ENCODE peak calls at places on chromosome 5, in nine cellular contexts. One of them, this sample, is unnamed.

GRCh38 chr5:94313188-94313587 is 305.2 kb downstream of the KIAA0825 start:
- DNase-seq in CD8-positive, alpha-beta T cell: no peak
- DNase-seq in left ventricle myocardium inferior: no peak
- DNase-seq in body of pancreas: no peak
- DNase-seq in tibial nerve: no peak
- DNase-seq in lower lobe of right lung: no peak
- DNase-seq in brain microvascular endothelial cell: no peak
- DNase-seq in Peyer's patch: no peak
- DNase-seq in OCI-LY7: no peak
- DNase-seq in this sample: no peak

GRCh38 chr5:124074500-124074899 is 562.5 kb downstream of the CSNK1G3 start:
- DNase-seq in tibial nerve: no peak
- DNase-seq in Peyer's patch: no peak
- DNase-seq in OCI-LY7: no peak
- DNase-seq in left ventricle myocardium inferior: no peak
- DNase-seq in body of pancreas: no peak
- DNase-seq in lower lobe of right lung: no peak
- DNase-seq in CD8-positive, alpha-beta T cell: no peak
- DNase-seq in brain microvascular endothelial cell: no peak
- DNase-seq in this sample: no peak

GRCh38 chr5:28862860-28863196 is 1824.4 kb upstream of the CDH9 start:
- DNase-seq in tibial nerve: no peak
- DNase-seq in brain microvascular endothelial cell: no peak
- DNase-seq in Peyer's patch: no peak
- DNase-seq in body of pancreas: no peak
- DNase-seq in left ventricle myocardium inferior: no peak
- DNase-seq in lower lobe of right lung: no peak
- DNase-seq in CD8-positive, alpha-beta T cell: no peak
- DNase-seq in OCI-LY7: no peak
- DNase-seq in this sample: no peak

GRCh38 chr5:78747703-78748359 is 99.3 kb upstream of the LHFPL2 start:
- DNase-seq in left ventricle myocardium inferior: no peak
- DNase-seq in OCI-LY7: no peak
- DNase-seq in CD8-positive, alpha-beta T cell: no peak
- DNase-seq in Peyer's patch: no peak
- DNase-seq in body of pancreas: no peak
- DNase-seq in brain microvascular endothelial cell: peak; percentile 63
- DNase-seq in tibial nerve: no peak
- DNase-seq in lower lobe of right lung: no peak
- DNase-seq in this sample: no peak

GRCh38 chr5:14806452-14806851 is 65.1 kb downstream of the ANKH start:
- DNase-seq in tibial nerve: peak; percentile 81
- DNase-seq in OCI-LY7: no peak
- DNase-seq in left ventricle myocardium inferior: peak; percentile 65
- DNase-seq in lower lobe of right lung: no peak
- DNase-seq in brain microvascular endothelial cell: peak; percentile 95
- DNase-seq in body of pancreas: peak; percentile 32
- DNase-seq in Peyer's patch: no peak
- DNase-seq in CD8-positive, alpha-beta T cell: no peak
- DNase-seq in this sample: no peak

GRCh38 chr5:170939178-170939577 is 77.4 kb downstream of the RANBP17 start:
- DNase-seq in body of pancreas: no peak
- DNase-seq in tibial nerve: no peak
- DNase-seq in left ventricle myocardium inferior: no peak
- DNase-seq in brain microvascular endothelial cell: no peak
- DNase-seq in Peyer's patch: no peak
- DNase-seq in lower lobe of right lung: no peak
- DNase-seq in OCI-LY7: no peak
- DNase-seq in CD8-positive, alpha-beta T cell: no peak
- DNase-seq in this sample: no peak

GRCh38 chr5:170451764-170452365 is 52.0 kb upstream of the KCNIP1 start:
- DNase-seq in Peyer's patch: no peak
- DNase-seq in left ventricle myocardium inferior: no peak
- DNase-seq in OCI-LY7: no peak
- DNase-seq in CD8-positive, alpha-beta T cell: no peak
- DNase-seq in tibial nerve: no peak
- DNase-seq in brain microvascular endothelial cell: peak; percentile 12
- DNase-seq in body of pancreas: peak; percentile 25
- DNase-seq in lower lobe of right lung: no peak
- DNase-seq in this sample: no peak

GRCh38 chr5:8842906-8843590 is 702.8 kb downstream of the SEMA5A start:
- DNase-seq in Peyer's patch: no peak
- DNase-seq in tibial nerve: peak; percentile 35
- DNase-seq in CD8-positive, alpha-beta T cell: no peak
- DNase-seq in left ventricle myocardium inferior: no peak
- DNase-seq in OCI-LY7: no peak
- DNase-seq in lower lobe of right lung: no peak
- DNase-seq in brain microvascular endothelial cell: peak; percentile 54
- DNase-seq in body of pancreas: no peak
- DNase-seq in this sample: peak; percentile 56

GRCh38 chr5:14766591-14766990 is 102.1 kb downstream of the OTULIN start:
- DNase-seq in left ventricle myocardium inferior: no peak
- DNase-seq in Peyer's patch: no peak
- DNase-seq in brain microvascular endothelial cell: no peak
- DNase-seq in body of pancreas: no peak
- DNase-seq in tibial nerve: no peak
- DNase-seq in lower lobe of right lung: no peak
- DNase-seq in CD8-positive, alpha-beta T cell: no peak
- DNase-seq in OCI-LY7: no peak
- DNase-seq in this sample: no peak

GRCh38 chr5:137078171-137078665 is 420.9 kb downstream of the SPOCK1 start:
- DNase-seq in brain microvascular endothelial cell: no peak
- DNase-seq in CD8-positive, alpha-beta T cell: no peak
- DNase-seq in OCI-LY7: no peak
- DNase-seq in left ventricle myocardium inferior: no peak
- DNase-seq in body of pancreas: peak; percentile 9
- DNase-seq in tibial nerve: no peak
- DNase-seq in lower lobe of right lung: no peak
- DNase-seq in Peyer's patch: no peak
- DNase-seq in this sample: no peak

GRCh38 chr5:136285501-136285900 is 79.8 kb downstream of the TRPC7 start:
- DNase-seq in Peyer's patch: no peak
- DNase-seq in body of pancreas: no peak
- DNase-seq in brain microvascular endothelial cell: peak; percentile 6
- DNase-seq in lower lobe of right lung: no peak
- DNase-seq in OCI-LY7: no peak
- DNase-seq in CD8-positive, alpha-beta T cell: no peak
- DNase-seq in tibial nerve: no peak
- DNase-seq in left ventricle myocardium inferior: no peak
- DNase-seq in this sample: no peak

GRCh38 chr5:1547236-1547635 is 23.5 kb upstream of the LPCAT1 start:
- DNase-seq in left ventricle myocardium inferior: no peak
- DNase-seq in body of pancreas: no peak
- DNase-seq in OCI-LY7: no peak
- DNase-seq in lower lobe of right lung: no peak
- DNase-seq in Peyer's patch: no peak
- DNase-seq in CD8-positive, alpha-beta T cell: no peak
- DNase-seq in tibial nerve: no peak
- DNase-seq in brain microvascular endothelial cell: no peak
- DNase-seq in this sample: peak; percentile 29

GRCh38 chr5:152140391-152140790 is 215.7 kb upstream of the GLRA1 start:
- DNase-seq in tibial nerve: no peak
- DNase-seq in CD8-positive, alpha-beta T cell: no peak
- DNase-seq in Peyer's patch: no peak
- DNase-seq in brain microvascular endothelial cell: no peak
- DNase-seq in left ventricle myocardium inferior: no peak
- DNase-seq in OCI-LY7: no peak
- DNase-seq in body of pancreas: no peak
- DNase-seq in lower lobe of right lung: no peak
- DNase-seq in this sample: no peak

GRCh38 chr5:141234109-141234508 is 11.0 kb downstream of the PCDHB14 start:
- DNase-seq in Peyer's patch: no peak
- DNase-seq in OCI-LY7: no peak
- DNase-seq in lower lobe of right lung: no peak
- DNase-seq in left ventricle myocardium inferior: no peak
- DNase-seq in body of pancreas: no peak
- DNase-seq in brain microvascular endothelial cell: no peak
- DNase-seq in CD8-positive, alpha-beta T cell: no peak
- DNase-seq in tibial nerve: no peak
- DNase-seq in this sample: no peak

GRCh38 chr5:173679909-173680626 is 63.6 kb upstream of the BOD1 start:
- DNase-seq in lower lobe of right lung: no peak
- DNase-seq in CD8-positive, alpha-beta T cell: no peak
- DNase-seq in tibial nerve: no peak
- DNase-seq in Peyer's patch: no peak
- DNase-seq in OCI-LY7: peak; percentile 37
- DNase-seq in body of pancreas: peak; percentile 66
- DNase-seq in brain microvascular endothelial cell: no peak
- DNase-seq in left ventricle myocardium inferior: no peak
- DNase-seq in this sample: no peak

GRCh38 chr5:30853158-30853557 is 340.3 kb upstream of the CDH6 start:
- DNase-seq in brain microvascular endothelial cell: no peak
- DNase-seq in OCI-LY7: no peak
- DNase-seq in left ventricle myocardium inferior: no peak
- DNase-seq in lower lobe of right lung: no peak
- DNase-seq in Peyer's patch: no peak
- DNase-seq in tibial nerve: no peak
- DNase-seq in CD8-positive, alpha-beta T cell: no peak
- DNase-seq in body of pancreas: no peak
- DNase-seq in this sample: no peak

GRCh38 chr5:32522429-32523143 is 62.8 kb upstream of the SUB1 start:
- DNase-seq in lower lobe of right lung: peak; percentile 75
- DNase-seq in brain microvascular endothelial cell: peak; percentile 70
- DNase-seq in OCI-LY7: no peak
- DNase-seq in tibial nerve: peak; percentile 34
- DNase-seq in Peyer's patch: no peak
- DNase-seq in CD8-positive, alpha-beta T cell: peak; percentile 33
- DNase-seq in body of pancreas: peak; percentile 69
- DNase-seq in left ventricle myocardium inferior: no peak
- DNase-seq in this sample: no peak

GRCh38 chr5:90547072-90547536 is 11.5 kb upstream of the ADGRV1 start:
- DNase-seq in body of pancreas: no peak
- DNase-seq in OCI-LY7: no peak
- DNase-seq in tibial nerve: no peak
- DNase-seq in brain microvascular endothelial cell: no peak
- DNase-seq in lower lobe of right lung: no peak
- DNase-seq in Peyer's patch: no peak
- DNase-seq in left ventricle myocardium inferior: no peak
- DNase-seq in CD8-positive, alpha-beta T cell: no peak
- DNase-seq in this sample: no peak

DNA sequence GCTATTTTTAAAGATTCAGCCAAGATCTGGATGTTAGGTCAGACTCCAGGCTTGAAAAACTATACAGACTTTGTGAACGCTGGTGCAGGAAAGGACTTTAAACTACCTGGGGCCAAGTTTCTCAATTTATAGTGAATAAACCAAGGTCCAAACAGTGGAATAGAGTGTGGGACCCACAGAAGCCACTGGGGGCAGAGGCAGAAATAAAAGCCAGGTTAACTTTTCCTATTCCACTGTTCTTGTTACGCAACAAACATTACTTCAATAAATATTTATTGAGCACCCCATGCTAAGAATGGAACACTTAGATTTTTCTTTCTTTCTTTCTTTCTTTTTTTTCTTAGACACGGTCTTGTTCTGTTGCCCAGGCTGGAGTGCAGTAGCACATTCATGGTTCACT is 11.0 kb upstream of the HAVCR1 start:
- DNase-seq in tibial nerve: no peak
- DNase-seq in left ventricle myocardium inferior: no peak
- DNase-seq in brain microvascular endothelial cell: no peak
- DNase-seq in OCI-LY7: no peak
- DNase-seq in CD8-positive, alpha-beta T cell: no peak
- DNase-seq in lower lobe of right lung: no peak
- DNase-seq in body of pancreas: no peak
- DNase-seq in Peyer's patch: no peak
- DNase-seq in this sample: no peak
- TF ChIP-seq CTCF in tibial nerve: no peak
- TF ChIP-seq CTCF in left ventricle myocardium inferior: no peak
- TF ChIP-seq CTCF in brain microvascular endothelial cell: no peak
- TF ChIP-seq CTCF in OCI-LY7: peak; percentile 55
- TF ChIP-seq CTCF in CD8-positive, alpha-beta T cell: no peak
- TF ChIP-seq CTCF in lower lobe of right lung: no peak
- TF ChIP-seq CTCF in body of pancreas: no peak
- TF ChIP-seq CTCF in Peyer's patch: peak; percentile 23
- TF ChIP-seq CTCF in this sample: no peak

GRCh38 chr5:149930060-149930753 is 14.4 kb downstream of the PDE6A start:
- DNase-seq in left ventricle myocardium inferior: no peak
- DNase-seq in lower lobe of right lung: no peak
- DNase-seq in tibial nerve: no peak
- DNase-seq in body of pancreas: peak; percentile 39
- DNase-seq in brain microvascular endothelial cell: no peak
- DNase-seq in Peyer's patch: no peak
- DNase-seq in CD8-positive, alpha-beta T cell: no peak
- DNase-seq in OCI-LY7: no peak
- DNase-seq in this sample: no peak

GRCh38 chr5:149931992-149932436 is 12.6 kb downstream of the PDE6A start:
- DNase-seq in left ventricle myocardium inferior: no peak
- DNase-seq in CD8-positive, alpha-beta T cell: no peak
- DNase-seq in tibial nerve: no peak
- DNase-seq in body of pancreas: no peak
- DNase-seq in Peyer's patch: no peak
- DNase-seq in lower lobe of right lung: no peak
- DNase-seq in brain microvascular endothelial cell: no peak
- DNase-seq in OCI-LY7: no peak
- DNase-seq in this sample: no peak

GRCh38 chr5:149932445-149933350 is 11.9 kb downstream of the PDE6A start:
- DNase-seq in left ventricle myocardium inferior: no peak
- DNase-seq in body of pancreas: peak; percentile 13
- DNase-seq in OCI-LY7: no peak
- DNase-seq in brain microvascular endothelial cell: no peak
- DNase-seq in tibial nerve: no peak
- DNase-seq in CD8-positive, alpha-beta T cell: no peak
- DNase-seq in lower lobe of right lung: no peak
- DNase-seq in Peyer's patch: no peak
- DNase-seq in this sample: no peak

GRCh38 chr5:149935431-149935901 is 9.1 kb downstream of the PDE6A start:
- DNase-seq in Peyer's patch: no peak
- DNase-seq in CD8-positive, alpha-beta T cell: no peak
- DNase-seq in left ventricle myocardium inferior: no peak
- DNase-seq in tibial nerve: peak; percentile 10
- DNase-seq in brain microvascular endothelial cell: no peak
- DNase-seq in OCI-LY7: no peak
- DNase-seq in body of pancreas: no peak
- DNase-seq in lower lobe of right lung: no peak
- DNase-seq in this sample: no peak

GRCh38 chr5:149930754-149931574 is 13.6 kb downstream of the PDE6A start:
- DNase-seq in lower lobe of right lung: no peak
- DNase-seq in OCI-LY7: no peak
- DNase-seq in tibial nerve: no peak
- DNase-seq in brain microvascular endothelial cell: no peak
- DNase-seq in left ventricle myocardium inferior: no peak
- DNase-seq in Peyer's patch: no peak
- DNase-seq in body of pancreas: no peak
- DNase-seq in CD8-positive, alpha-beta T cell: no peak
- DNase-seq in this sample: no peak
- H3K27ac ChIP-seq in lower lobe of right lung: no peak overlapping the region
- H3K27ac ChIP-seq in OCI-LY7: no peak overlapping the region
- H3K27ac ChIP-seq in tibial nerve: no peak overlapping the region
- H3K27ac ChIP-seq in brain microvascular endothelial cell: no peak overlapping the region
- H3K27ac ChIP-seq in left ventricle myocardium inferior: no peak overlapping the region
- H3K27ac ChIP-seq in Peyer's patch: no peak overlapping the region
- H3K27ac ChIP-seq in body of pancreas: peak overlapping the region; percentile 58
- H3K27ac ChIP-seq in CD8-positive, alpha-beta T cell: no peak overlapping the region
- H3K27ac ChIP-seq in this sample: no peak overlapping the region

GRCh38 chr5:115816226-115817042 is at the start of gene CDO1:
- DNase-seq in Peyer's patch: no peak
- DNase-seq in CD8-positive, alpha-beta T cell: peak; percentile 25
- DNase-seq in brain microvascular endothelial cell: peak; percentile 60
- DNase-seq in left ventricle myocardium inferior: peak; percentile 58
- DNase-seq in lower lobe of right lung: peak; percentile 48
- DNase-seq in tibial nerve: peak; percentile 81
- DNase-seq in body of pancreas: peak; percentile 38
- DNase-seq in OCI-LY7: no peak
- DNase-seq in this sample: peak; percentile 84
- H3K4me3 ChIP-seq in Peyer's patch: peak within 1 kb of the TSS; percentile 42
- H3K4me3 ChIP-seq in CD8-positive, alpha-beta T cell: peak within 1 kb of the TSS; percentile 45
- H3K4me3 ChIP-seq in brain microvascular endothelial cell: peak within 1 kb of the TSS; percentile 73
- H3K4me3 ChIP-seq in left ventricle myocardium inferior: peak within 1 kb of the TSS; percentile 73
- H3K4me3 ChIP-seq in lower lobe of right lung: peak within 1 kb of the TSS; percentile 58
- H3K4me3 ChIP-seq in tibial nerve: peak within 1 kb of the TSS; percentile 64
- H3K4me3 ChIP-seq in body of pancreas: peak within 1 kb of the TSS; percentile 22
- H3K4me3 ChIP-seq in OCI-LY7: no peak within 1 kb of the TSS
- H3K4me3 ChIP-seq in this sample: peak within 1 kb of the TSS; percentile 74

GRCh38 chr5:172107606-172108005 is 80.4 kb downstream of the STK10 start:
- DNase-seq in tibial nerve: no peak
- DNase-seq in Peyer's patch: no peak
- DNase-seq in brain microvascular endothelial cell: peak; percentile 78
- DNase-seq in OCI-LY7: no peak
- DNase-seq in lower lobe of right lung: peak; percentile 28
- DNase-seq in left ventricle myocardium inferior: no peak
- DNase-seq in CD8-positive, alpha-beta T cell: no peak
- DNase-seq in body of pancreas: no peak
- DNase-seq in this sample: no peak
- TF ChIP-seq CTCF in tibial nerve: no peak
- TF ChIP-seq CTCF in Peyer's patch: no peak
- TF ChIP-seq CTCF in brain microvascular endothelial cell: peak; percentile 36
- TF ChIP-seq CTCF in OCI-LY7: no peak
- TF ChIP-seq CTCF in lower lobe of right lung: no peak
- TF ChIP-seq CTCF in left ventricle myocardium inferior: no peak
- TF ChIP-seq CTCF in CD8-positive, alpha-beta T cell: no peak
- TF ChIP-seq CTCF in body of pancreas: no peak
- TF ChIP-seq CTCF in this sample: no peak

This sample was measured in dorsolateral prefrontal cortex.